ENCODE peak calls at places on chromosomes 2 and 18, in six cellular contexts. S is hepatic stellate cell, H is endothelial cell, I is KG1, A is WTC11, K is MCF 10A. W is an unnamed sample.

GRCh38 chr18:25453556-25454269 is 101.7 kb upstream of the ZNF521 start:
- DNase-seq in S (no peak), H (no peak), I (no peak), A (no peak), K (no peak), W (no peak)

GRCh38 chr2:114784890-114785583 is 342.6 kb downstream of the DPP10 start:
- DNase-seq in S (no peak), H (no peak), I (no peak), A (no peak), K (no peak), W (no peak)

GRCh38 chr2:107808986-107809385 is 17.7 kb upstream of the RGPD4 start:
- DNase-seq in S (no peak), H (no peak), I (no peak), A (no peak), K (peak), W (peak)

GRCh38 chr2:178804791-178805190 is 2.4 kb downstream of the TTN start:
- DNase-seq in S (peak), H (no peak), I (no peak), A (no peak), K (peak), W (peak)

GRCh38 chr2:71545572-71546274 is 92.4 kb downstream of the DYSF start:
- DNase-seq in S (peak), H (peak), I (peak), A (peak), K (peak), W (peak)

GRCh38 chr2:127067620-127068350 is 39.2 kb downstream of the BIN1 start:
- DNase-seq in S (peak), H (peak), I (peak), A (peak), K (peak), W (peak)

GRCh38 chr2:205650450-205650849 is 31.9 kb upstream of the NRP2 start:
- DNase-seq in S (no peak), H (no peak), I (no peak), A (peak), K (peak), W (peak)

GRCh38 chr2:231393149-231394131 is 2.1 kb upstream of the B3GNT7 start:
- DNase-seq in S (no peak), H (no peak), I (no peak), A (peak), K (no peak), W (no peak)

GRCh38 chr2:212766921-212767320 is 228.3 kb upstream of the ERBB4 start:
- DNase-seq in S (no peak), H (no peak), I (no peak), A (no peak), K (peak), W (no peak)

GRCh38 chr2:75065402-75066008 is 107.1 kb downstream of the POLE4 start:
- DNase-seq in S (no peak), H (no peak), I (no peak), A (no peak), K (peak), W (no peak)

GRCh38 chr2:26179446-26179907 is 6.6 kb downstream of the GAREM2 start:
- DNase-seq in S (no peak), H (peak), I (no peak), A (peak), K (no peak), W (no peak)

GRCh38 chr18:48342125-48342524 is 67.1 kb downstream of the ZBTB7C start:
- DNase-seq in S (no peak), H (no peak), I (no peak), A (no peak), K (no peak), W (no peak)